ENCODE peak calls at places on chromosomes 5 and 9, in nine cellular contexts. One of them, this sample, is unnamed.

GRCh38 chr5:179700401-179700918 is 1.7 kb downstream of the CANX start:
- DNase-seq in coronary artery: no peak
- DNase-seq in neural progenitor cell: no peak
- DNase-seq in retinal pigment epithelial cell: no peak
- DNase-seq in neural crest cell: no peak
- DNase-seq in activated CD8-positive, alpha-beta T cell treated with anti-CD3 and anti-CD28 coated beads for 36 hours: no peak
- DNase-seq in A673: peak
- DNase-seq in Calu3: peak
- DNase-seq in fibroblast of mammary gland: peak
- DNase-seq in this sample: no peak

GRCh38 chr9:15696979-15697378 is 144.1 kb downstream of the CCDC171 start:
- DNase-seq in coronary artery: no peak
- DNase-seq in neural progenitor cell: no peak
- DNase-seq in retinal pigment epithelial cell: no peak
- DNase-seq in neural crest cell: no peak
- DNase-seq in activated CD8-positive, alpha-beta T cell treated with anti-CD3 and anti-CD28 coated beads for 36 hours: no peak
- DNase-seq in A673: peak
- DNase-seq in Calu3: no peak
- DNase-seq in fibroblast of mammary gland: no peak
- DNase-seq in this sample: no peak

GRCh38 chr9:79480639-79481038 is 91.1 kb upstream of the TLE4 start:
- DNase-seq in coronary artery: no peak
- DNase-seq in neural progenitor cell: no peak
- DNase-seq in retinal pigment epithelial cell: no peak
- DNase-seq in neural crest cell: no peak
- DNase-seq in activated CD8-positive, alpha-beta T cell treated with anti-CD3 and anti-CD28 coated beads for 36 hours: no peak
- DNase-seq in A673: no peak
- DNase-seq in Calu3: no peak
- DNase-seq in fibroblast of mammary gland: no peak
- DNase-seq in this sample: no peak

GRCh38 chr5:137487600-137487999 is 11.5 kb downstream of the SPOCK1 start:
- DNase-seq in coronary artery: no peak
- DNase-seq in neural progenitor cell: no peak
- DNase-seq in retinal pigment epithelial cell: no peak
- DNase-seq in neural crest cell: no peak
- DNase-seq in activated CD8-positive, alpha-beta T cell treated with anti-CD3 and anti-CD28 coated beads for 36 hours: no peak
- DNase-seq in A673: no peak
- DNase-seq in Calu3: no peak
- DNase-seq in fibroblast of mammary gland: peak
- DNase-seq in this sample: no peak

GRCh38 chr5:72633041-72633445 is 125.8 kb upstream of the ZNF366 start:
- DNase-seq in coronary artery: no peak
- DNase-seq in neural progenitor cell: no peak
- DNase-seq in retinal pigment epithelial cell: no peak
- DNase-seq in neural crest cell: no peak
- DNase-seq in activated CD8-positive, alpha-beta T cell treated with anti-CD3 and anti-CD28 coated beads for 36 hours: no peak
- DNase-seq in A673: no peak
- DNase-seq in Calu3: no peak
- DNase-seq in fibroblast of mammary gland: peak
- DNase-seq in this sample: no peak

GRCh38 chr9:83266618-83267543 is 203.9 kb upstream of the RASEF start:
- DNase-seq in coronary artery: no peak
- DNase-seq in neural progenitor cell: no peak
- DNase-seq in retinal pigment epithelial cell: no peak
- DNase-seq in neural crest cell: peak
- DNase-seq in activated CD8-positive, alpha-beta T cell treated with anti-CD3 and anti-CD28 coated beads for 36 hours: no peak
- DNase-seq in A673: no peak
- DNase-seq in Calu3: peak
- DNase-seq in fibroblast of mammary gland: peak
- DNase-seq in this sample: no peak

GRCh38 chr5:36944607-36945225 is 68.1 kb downstream of the NIPBL start:
- DNase-seq in coronary artery: no peak
- DNase-seq in neural progenitor cell: peak
- DNase-seq in retinal pigment epithelial cell: no peak
- DNase-seq in neural crest cell: no peak
- DNase-seq in activated CD8-positive, alpha-beta T cell treated with anti-CD3 and anti-CD28 coated beads for 36 hours: no peak
- DNase-seq in A673: peak
- DNase-seq in Calu3: no peak
- DNase-seq in fibroblast of mammary gland: peak
- DNase-seq in this sample: peak

GRCh38 chr5:38167562-38167996 is 90.8 kb upstream of the EGFLAM start:
- DNase-seq in coronary artery: no peak
- DNase-seq in neural progenitor cell: no peak
- DNase-seq in retinal pigment epithelial cell: no peak
- DNase-seq in neural crest cell: no peak
- DNase-seq in activated CD8-positive, alpha-beta T cell treated with anti-CD3 and anti-CD28 coated beads for 36 hours: no peak
- DNase-seq in A673: no peak
- DNase-seq in Calu3: no peak
- DNase-seq in fibroblast of mammary gland: no peak
- DNase-seq in this sample: no peak

GRCh38 chr9:93593144-93593655 is 16.8 kb downstream of the PHF2 start:
- DNase-seq in coronary artery: peak
- DNase-seq in neural progenitor cell: no peak
- DNase-seq in retinal pigment epithelial cell: no peak
- DNase-seq in neural crest cell: no peak
- DNase-seq in activated CD8-positive, alpha-beta T cell treated with anti-CD3 and anti-CD28 coated beads for 36 hours: no peak
- DNase-seq in A673: no peak
- DNase-seq in Calu3: no peak
- DNase-seq in fibroblast of mammary gland: no peak
- DNase-seq in this sample: no peak

GRCh38 chr5:95967236-95967635 is 5.6 kb upstream of the ELL2 start:
- DNase-seq in coronary artery: no peak
- DNase-seq in neural progenitor cell: no peak
- DNase-seq in retinal pigment epithelial cell: no peak
- DNase-seq in neural crest cell: no peak
- DNase-seq in activated CD8-positive, alpha-beta T cell treated with anti-CD3 and anti-CD28 coated beads for 36 hours: no peak
- DNase-seq in A673: no peak
- DNase-seq in Calu3: no peak
- DNase-seq in fibroblast of mammary gland: no peak
- DNase-seq in this sample: no peak

GRCh38 chr5:79225441-79225840 is 10.5 kb upstream of the JMY start:
- DNase-seq in coronary artery: no peak
- DNase-seq in neural progenitor cell: no peak
- DNase-seq in retinal pigment epithelial cell: no peak
- DNase-seq in neural crest cell: no peak
- DNase-seq in activated CD8-positive, alpha-beta T cell treated with anti-CD3 and anti-CD28 coated beads for 36 hours: no peak
- DNase-seq in A673: no peak
- DNase-seq in Calu3: no peak
- DNase-seq in fibroblast of mammary gland: no peak
- DNase-seq in this sample: no peak

GRCh38 chr5:75052461-75053285 is at the start of gene GCNT4:
- DNase-seq in coronary artery: peak
- DNase-seq in neural progenitor cell: peak
- DNase-seq in retinal pigment epithelial cell: no peak
- DNase-seq in neural crest cell: peak
- DNase-seq in activated CD8-positive, alpha-beta T cell treated with anti-CD3 and anti-CD28 coated beads for 36 hours: peak
- DNase-seq in A673: peak
- DNase-seq in Calu3: peak
- DNase-seq in fibroblast of mammary gland: peak
- DNase-seq in this sample: peak

DNA sequence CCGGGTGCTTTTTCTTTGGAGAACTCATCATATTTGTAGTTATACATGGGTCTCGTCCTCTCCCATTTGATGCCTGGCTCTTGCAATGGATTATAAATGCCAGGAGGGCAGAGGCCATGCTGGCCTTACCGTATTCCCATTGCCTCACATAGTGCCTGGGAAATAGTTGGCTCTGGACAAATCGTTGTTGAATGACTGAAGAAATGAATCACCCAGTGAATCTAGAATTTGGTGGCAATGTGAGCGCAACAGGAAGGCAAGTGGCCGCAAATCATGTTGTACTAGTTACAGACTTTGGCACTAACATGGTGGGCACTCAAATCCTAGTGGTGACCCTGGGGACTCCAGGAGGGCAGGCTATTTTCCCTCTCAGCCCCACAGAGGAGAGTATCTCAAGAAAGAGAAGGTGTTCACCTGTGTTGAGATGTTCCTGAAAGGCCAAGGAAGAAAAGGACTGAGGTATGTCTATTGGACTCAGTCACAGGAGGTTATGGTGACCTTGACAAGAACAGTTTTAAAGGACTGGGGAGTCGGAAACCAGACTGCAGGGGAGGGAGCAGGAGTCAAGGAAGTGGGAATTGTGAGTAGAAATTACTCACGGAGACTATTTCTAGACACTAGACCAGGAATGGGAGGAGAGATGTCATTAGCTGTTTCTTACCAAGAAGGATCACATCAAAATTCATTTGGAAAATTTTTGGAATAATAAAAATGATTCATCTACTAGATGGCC is 61.7 kb upstream of the COL15A1 start:
- DNase-seq in coronary artery: peak
- DNase-seq in neural progenitor cell: no peak
- DNase-seq in retinal pigment epithelial cell: no peak
- DNase-seq in neural crest cell: no peak
- DNase-seq in activated CD8-positive, alpha-beta T cell treated with anti-CD3 and anti-CD28 coated beads for 36 hours: no peak
- DNase-seq in A673: no peak
- DNase-seq in Calu3: no peak
- DNase-seq in fibroblast of mammary gland: peak
- DNase-seq in this sample: no peak
- TF ChIP-seq CTCF in coronary artery: no peak
- TF ChIP-seq CTCF in neural progenitor cell: no peak
- TF ChIP-seq CTCF in retinal pigment epithelial cell: no peak
- TF ChIP-seq CTCF in neural crest cell: no peak
- TF ChIP-seq CTCF in activated CD8-positive, alpha-beta T cell treated with anti-CD3 and anti-CD28 coated beads for 36 hours: no peak
- TF ChIP-seq CTCF in A673: no peak
- TF ChIP-seq CTCF in Calu3: no peak
- TF ChIP-seq CTCF in fibroblast of mammary gland: peak
- TF ChIP-seq CTCF in this sample: no peak

DNA sequence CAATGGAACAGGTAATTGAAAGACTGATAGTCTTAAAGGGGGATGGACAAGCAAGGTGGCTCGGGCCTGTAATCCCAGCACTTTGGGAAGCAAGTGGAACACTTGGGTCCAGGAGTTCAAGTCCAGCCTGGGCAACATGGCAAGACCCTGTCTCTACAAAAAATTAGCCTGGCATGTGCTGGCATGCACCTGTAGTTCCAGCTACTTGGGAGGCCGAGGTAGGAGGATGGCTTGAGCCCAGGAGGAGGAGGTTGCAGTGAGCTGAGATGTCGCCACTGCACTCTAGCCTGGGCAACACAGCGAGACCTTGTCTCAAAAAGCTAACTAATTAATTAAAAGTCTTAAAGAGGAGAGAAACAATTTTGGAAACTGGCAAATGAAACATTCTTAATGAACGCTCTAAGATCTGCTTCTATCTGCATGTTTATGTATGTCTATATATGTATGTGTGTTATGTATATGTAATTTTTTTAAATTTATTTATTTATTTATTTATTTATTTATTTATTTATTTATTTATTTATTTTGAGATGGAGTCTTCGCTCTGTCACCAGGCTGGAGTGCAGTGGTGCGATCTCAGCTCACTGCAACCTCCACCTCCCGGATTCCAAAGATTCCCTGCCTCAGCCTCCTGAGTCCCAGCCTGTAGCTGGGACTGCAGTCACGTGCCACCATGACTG is 80.6 kb downstream of the SFXN1 start:
- DNase-seq in coronary artery: no peak
- DNase-seq in neural progenitor cell: no peak
- DNase-seq in retinal pigment epithelial cell: no peak
- DNase-seq in neural crest cell: no peak
- DNase-seq in activated CD8-positive, alpha-beta T cell treated with anti-CD3 and anti-CD28 coated beads for 36 hours: no peak
- DNase-seq in A673: no peak
- DNase-seq in Calu3: no peak
- DNase-seq in fibroblast of mammary gland: no peak
- DNase-seq in this sample: no peak
- TF ChIP-seq CTCF in coronary artery: no peak
- TF ChIP-seq CTCF in neural progenitor cell: no peak
- TF ChIP-seq CTCF in retinal pigment epithelial cell: no peak
- TF ChIP-seq CTCF in neural crest cell: no peak
- TF ChIP-seq CTCF in activated CD8-positive, alpha-beta T cell treated with anti-CD3 and anti-CD28 coated beads for 36 hours: no peak
- TF ChIP-seq CTCF in A673: no peak
- TF ChIP-seq CTCF in Calu3: no peak
- TF ChIP-seq CTCF in fibroblast of mammary gland: no peak
- TF ChIP-seq CTCF in this sample: no peak

DNA sequence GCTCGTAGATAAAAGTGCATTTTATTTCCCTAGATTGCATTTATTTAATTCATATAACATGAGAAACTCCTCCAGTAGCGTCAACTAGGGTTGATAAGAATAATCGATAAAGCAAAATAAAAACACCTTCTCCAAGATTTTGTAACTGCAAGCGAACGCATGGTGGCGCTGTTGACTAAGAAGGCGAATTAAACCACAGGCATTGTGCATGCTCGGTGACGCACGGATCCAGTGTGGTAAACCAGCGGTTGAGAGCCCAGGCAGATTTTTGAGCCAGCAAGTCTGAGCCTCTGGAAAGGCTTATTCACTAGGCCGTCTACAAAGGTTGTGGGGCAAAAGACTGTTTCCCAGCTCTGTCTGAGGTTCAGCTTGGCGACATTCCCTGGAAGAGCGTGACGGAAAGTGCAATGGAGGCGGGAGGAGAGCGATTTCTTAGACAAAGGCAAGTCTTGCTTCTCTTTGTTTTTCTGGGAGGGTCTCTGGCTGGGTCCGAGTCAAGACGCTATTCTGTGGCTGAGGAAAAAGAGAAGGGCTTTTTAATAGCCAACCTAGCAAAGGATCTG is at the start of gene PCDHB3:
- DNase-seq in coronary artery: no peak
- DNase-seq in neural progenitor cell: no peak
- DNase-seq in retinal pigment epithelial cell: no peak
- DNase-seq in neural crest cell: no peak
- DNase-seq in activated CD8-positive, alpha-beta T cell treated with anti-CD3 and anti-CD28 coated beads for 36 hours: peak
- DNase-seq in A673: peak
- DNase-seq in Calu3: peak
- DNase-seq in fibroblast of mammary gland: peak
- DNase-seq in this sample: no peak
- TF ChIP-seq CTCF in coronary artery: no peak
- TF ChIP-seq CTCF in neural progenitor cell: peak
- TF ChIP-seq CTCF in retinal pigment epithelial cell: peak
- TF ChIP-seq CTCF in neural crest cell: peak
- TF ChIP-seq CTCF in activated CD8-positive, alpha-beta T cell treated with anti-CD3 and anti-CD28 coated beads for 36 hours: peak
- TF ChIP-seq CTCF in A673: peak
- TF ChIP-seq CTCF in Calu3: no peak
- TF ChIP-seq CTCF in fibroblast of mammary gland: peak
- TF ChIP-seq CTCF in this sample: peak

GRCh38 chr9:117414906-117415583 is at the start of gene ASTN2:
- DNase-seq in coronary artery: no peak
- DNase-seq in neural progenitor cell: peak
- DNase-seq in retinal pigment epithelial cell: no peak
- DNase-seq in neural crest cell: peak
- DNase-seq in activated CD8-positive, alpha-beta T cell treated with anti-CD3 and anti-CD28 coated beads for 36 hours: no peak
- DNase-seq in A673: no peak
- DNase-seq in Calu3: peak
- DNase-seq in fibroblast of mammary gland: no peak
- DNase-seq in this sample: peak

GRCh38 chr9:117412006-117412715 is 2.7 kb downstream of the ASTN2 start:
- DNase-seq in coronary artery: no peak
- DNase-seq in neural progenitor cell: peak
- DNase-seq in retinal pigment epithelial cell: no peak
- DNase-seq in neural crest cell: no peak
- DNase-seq in activated CD8-positive, alpha-beta T cell treated with anti-CD3 and anti-CD28 coated beads for 36 hours: no peak
- DNase-seq in A673: no peak
- DNase-seq in Calu3: no peak
- DNase-seq in fibroblast of mammary gland: no peak
- DNase-seq in this sample: peak

GRCh38 chr9:117412841-117413240 is 2.0 kb downstream of the ASTN2 start:
- DNase-seq in coronary artery: no peak
- DNase-seq in neural progenitor cell: peak
- DNase-seq in retinal pigment epithelial cell: no peak
- DNase-seq in neural crest cell: no peak
- DNase-seq in activated CD8-positive, alpha-beta T cell treated with anti-CD3 and anti-CD28 coated beads for 36 hours: no peak
- DNase-seq in A673: no peak
- DNase-seq in Calu3: no peak
- DNase-seq in fibroblast of mammary gland: no peak
- DNase-seq in this sample: peak

GRCh38 chr9:117414220-117414905 is 494 bp downstream of the ASTN2 start:
- DNase-seq in coronary artery: no peak
- DNase-seq in neural progenitor cell: peak
- DNase-seq in retinal pigment epithelial cell: no peak
- DNase-seq in neural crest cell: peak
- DNase-seq in activated CD8-positive, alpha-beta T cell treated with anti-CD3 and anti-CD28 coated beads for 36 hours: no peak
- DNase-seq in A673: no peak
- DNase-seq in Calu3: peak
- DNase-seq in fibroblast of mammary gland: peak
- DNase-seq in this sample: peak

GRCh38 chr9:117413346-117414219 is 1.3 kb downstream of the ASTN2 start:
- DNase-seq in coronary artery: no peak
- DNase-seq in neural progenitor cell: peak
- DNase-seq in retinal pigment epithelial cell: no peak
- DNase-seq in neural crest cell: peak
- DNase-seq in activated CD8-positive, alpha-beta T cell treated with anti-CD3 and anti-CD28 coated beads for 36 hours: no peak
- DNase-seq in A673: peak
- DNase-seq in Calu3: no peak
- DNase-seq in fibroblast of mammary gland: peak
- DNase-seq in this sample: peak
- TF ChIP-seq CTCF in coronary artery: no peak
- TF ChIP-seq CTCF in neural progenitor cell: peak
- TF ChIP-seq CTCF in retinal pigment epithelial cell: no peak
- TF ChIP-seq CTCF in neural crest cell: peak
- TF ChIP-seq CTCF in activated CD8-positive, alpha-beta T cell treated with anti-CD3 and anti-CD28 coated beads for 36 hours: no peak
- TF ChIP-seq CTCF in A673: no peak
- TF ChIP-seq CTCF in Calu3: no peak
- TF ChIP-seq CTCF in fibroblast of mammary gland: no peak
- TF ChIP-seq CTCF in this sample: no peak